ENCODE peak calls at places on chromosome 17, in four cellular contexts. U, L, W and Z are unnamed samples. For H3K4me1, the result is how much of the 10 kb centered on the place peaks cover.

GRCh38 chr17:46962374-46962790 is 16.7 kb downstream of the RPRML start:
- DNase-seq in W (peak), U (no peak), L (no peak), Z (no peak)

GRCh38 chr17:34254651-34255380 is at the start of gene CCL2:
- DNase-seq in W (peak), L (no peak), U (peak), Z (peak)

GRCh38 chr17:42553161-42553818 is 567 bp downstream of the HSD17B1 start:
- DNase-seq in W (no peak), L (no peak), U (no peak), Z (peak)

GRCh38 chr17:80694992-80695912 is 150.6 kb downstream of the RPTOR start:
- DNase-seq in U (no peak), W (no peak), L (no peak), Z (no peak)

GRCh38 chr17:29643817-29644160 is 21.1 kb upstream of the CORO6 start:
- DNase-seq in U (no peak), L (no peak), W (no peak), Z (no peak)

GRCh38 chr17:74305865-74306654 is 20.0 kb upstream of the KIF19 start:
- DNase-seq in W (no peak), U (no peak), L (peak), Z (no peak)

GRCh38 chr17:6701719-6702118 is 11.4 kb downstream of the SLC13A5 start:
- DNase-seq in W (no peak), U (no peak), L (peak), Z (no peak)

GRCh38 chr17:41678411-41678906 is 10.2 kb upstream of the EIF1 start:
- DNase-seq in L (no peak), U (no peak), W (no peak), Z (no peak)

GRCh38 chr17:50938821-50939541 is 72.8 kb upstream of the TOB1 start:
- DNase-seq in U (no peak), W (no peak), L (no peak), Z (no peak)

GRCh38 chr17:48129981-48130380 is 22.4 kb downstream of the SNX11 start:
- DNase-seq in L (no peak), W (no peak), U (no peak), Z (no peak)

GRCh38 chr17:29710891-29711418 is 88.2 kb upstream of the CORO6 start:
- DNase-seq in L (peak), U (no peak), W (no peak), Z (no peak)

GRCh38 chr17:77034677-77035424 is 105.9 kb upstream of the SEC14L1 start:
- DNase-seq in W (no peak), L (no peak), U (no peak), Z (no peak)

GRCh38 chr17:850828-851759 is 68.9 kb downstream of the MRM3 start:
- DNase-seq in W (peak), U (no peak), L (no peak), Z (peak)

GRCh38 chr17:29155235-29155965 is 24.8 kb downstream of the MYO18A start:
- DNase-seq in L (no peak), W (no peak), U (peak), Z (no peak)

GRCh38 chr17:82884923-82885322 is 45.1 kb upstream of the ZNF750 start:
- DNase-seq in U (no peak), W (no peak), L (no peak), Z (no peak)

GRCh38 chr17:29549169-29549935 is 17.5 kb downstream of the ABHD15 start:
- DNase-seq in U (no peak), L (no peak), W (no peak), Z (no peak)

GRCh38 chr17:81396722-81397313 is 1.6 kb downstream of the BAHCC1 start:
- DNase-seq in L (no peak), W (peak), U (no peak), Z (no peak)

GRCh38 chr17:48556534-48557401 is 11.9 kb upstream of the HOXB2 start:
- DNase-seq in W (no peak), U (no peak), L (no peak), Z (no peak)

GRCh38 chr17:1591474-1592090 is 29.0 kb upstream of the PITPNA start:
- DNase-seq in L (no peak), W (no peak), U (no peak), Z (no peak)

GRCh38 chr17:82859431-82860403 is 19.9 kb upstream of the ZNF750 start:
- DNase-seq in U (no peak), W (peak), L (no peak), Z (no peak)

GRCh38 chr17:48997103-48997826 is at the start of gene IGF2BP1:
- DNase-seq in W (no peak), U (no peak), L (no peak), Z (no peak)

GRCh38 chr17:53721101-53721500 is 101.6 kb upstream of the KIF2B start:
- DNase-seq in U (no peak), W (no peak), L (no peak), Z (no peak)

GRCh38 chr17:79953335-79953734 is 82.3 kb downstream of the TBC1D16 start:
- DNase-seq in L (no peak), W (no peak), U (no peak), Z (no peak)

GRCh38 chr17:38663125-38663751 is 11.5 kb downstream of the EPOP start:
- DNase-seq in W (no peak), U (peak), L (peak), Z (peak)

GRCh38 chr17:66476014-66476413 is 173.6 kb downstream of the PRKCA start:
- DNase-seq in L (no peak), U (no peak), W (no peak), Z (no peak)

GRCh38 chr17:49548506-49549310 is 27.0 kb upstream of the NXPH3 start:
- DNase-seq in L (no peak), W (no peak), U (no peak), Z (no peak)

GRCh38 chr17:77613181-77613580 is 345.3 kb upstream of the TNRC6C start:
- DNase-seq in W (peak), U (no peak), L (no peak), Z (no peak)

GRCh38 chr17:42929497-42929844 is 28.9 kb downstream of the G6PC1 start:
- DNase-seq in L (no peak), W (no peak), U (no peak), Z (no peak)

GRCh38 chr17:78969865-78970264 is 9.9 kb downstream of the LGALS3BP start:
- DNase-seq in L (no peak), U (no peak), W (no peak), Z (no peak)

GRCh38 chr17:31068291-31068690 is 26.5 kb upstream of the NF1 start:
- DNase-seq in U (no peak), L (peak), W (peak), Z (peak)

GRCh38 chr17:81885869-81886548 is 5.4 kb downstream of the ALYREF start:
- DNase-seq in W (peak), L (no peak), U (no peak), Z (no peak)

GRCh38 chr17:58565389-58566311 is 51.2 kb upstream of the MTMR4 start:
- DNase-seq in L (no peak), U (no peak), W (no peak), Z (no peak)

DNA sequence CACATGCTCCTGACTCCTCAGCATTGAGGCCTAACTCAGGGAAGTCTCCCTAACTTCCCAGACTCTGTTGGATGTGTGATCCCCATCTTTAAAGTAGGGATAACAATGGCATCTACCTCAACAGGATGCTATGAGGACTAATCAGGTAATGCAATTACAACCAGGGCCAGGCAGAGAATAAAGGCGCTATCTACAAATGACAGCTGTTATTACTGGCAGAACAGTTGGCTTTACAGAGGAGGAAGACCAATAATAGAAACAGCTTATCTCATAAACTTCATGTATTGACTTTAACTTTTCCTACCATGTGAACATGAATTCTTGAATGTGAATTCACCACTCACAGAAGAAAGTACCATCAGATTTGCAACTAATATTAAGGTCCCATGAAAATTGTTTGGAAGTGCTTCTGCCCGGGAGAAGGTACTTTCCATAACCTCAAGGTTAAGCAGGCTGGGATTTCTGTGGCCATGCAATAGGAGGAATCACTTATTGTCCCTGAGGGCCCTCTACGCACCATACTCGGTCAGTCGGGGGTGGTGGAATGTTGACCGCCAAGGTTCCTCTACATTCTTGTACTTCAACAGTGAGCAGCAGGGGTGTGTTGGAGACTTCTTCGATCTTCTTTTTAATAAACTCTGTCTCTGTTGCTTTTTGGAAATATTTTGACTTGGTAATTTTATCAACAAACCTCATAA is 22.6 kb upstream of the ERN1 start:
- DNase-seq in U (no peak), L (no peak), W (no peak), Z (no peak)
- H3K4me1 ChIP-seq in U (under half), L (under half), W (half or more), Z (half or more)

GRCh38 chr17:57532966-57533365 is 212.1 kb downstream of the CCDC182 start:
- DNase-seq in L (no peak), U (no peak), W (no peak), Z (no peak)
- H3K4me1 ChIP-seq in L (half or more), U (under half), W (under half), Z (under half)

GRCh38 chr17:39666231-39666600 is 1.1 kb downstream of the TCAP start:
- DNase-seq in W (no peak), L (no peak), U (no peak), Z (no peak)
- H3K4me1 ChIP-seq in W (half or more), L (under half), U (under half), Z (half or more)

GRCh38 chr17:21005367-21005766 is 37.4 kb downstream of the USP22 start:
- DNase-seq in L (no peak), W (no peak), U (no peak), Z (no peak)

GRCh38 chr17:21008992-21009671 is 33.7 kb downstream of the USP22 start:
- DNase-seq in U (no peak), L (no peak), W (no peak), Z (no peak)

GRCh38 chr17:21005803-21006202 is 37.0 kb downstream of the USP22 start:
- DNase-seq in W (no peak), U (no peak), L (no peak), Z (no peak)

GRCh38 chr17:21008516-21008915 is 34.3 kb downstream of the USP22 start:
- DNase-seq in U (no peak), W (no peak), L (no peak), Z (no peak)

DNA sequence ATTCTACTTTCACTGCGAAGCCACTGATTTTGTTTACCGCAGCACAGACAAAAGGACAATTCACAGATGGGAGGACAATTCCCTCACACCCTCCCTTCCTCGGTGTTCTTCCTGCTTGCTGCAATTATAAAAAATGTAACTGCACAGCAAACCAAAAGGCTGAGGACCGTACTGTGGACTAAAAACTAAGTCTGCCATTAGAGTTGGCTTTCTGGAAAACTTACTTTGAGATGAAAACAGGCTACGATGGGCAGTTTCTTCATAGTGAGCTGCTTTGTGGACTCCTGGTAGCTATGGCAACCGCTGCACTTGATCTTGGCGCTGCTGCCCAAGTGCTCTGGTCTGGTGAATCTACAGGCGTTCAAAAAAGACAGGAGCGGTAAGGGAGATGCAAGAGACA is 35.2 kb downstream of the USP22 start:
- DNase-seq in W (no peak), L (no peak), U (no peak), Z (no peak)
- H3K4me1 ChIP-seq in W (under half), L (under half), U (under half), Z (under half)

GRCh38 chr17:57356722-57357391 is 100.5 kb downstream of the MSI2 start:
- DNase-seq in U (peak), L (peak), W (no peak), Z (no peak)
- H3K4me1 ChIP-seq in U (half or more), L (half or more), W (half or more), Z (under half)

GRCh38 chr17:75684249-75684648 is 17.1 kb downstream of the SAP30BP start:
- DNase-seq in L (no peak), U (no peak), W (no peak), Z (no peak)
- H3K4me1 ChIP-seq in L (under half), U (under half), W (under half), Z (under half)

DNA sequence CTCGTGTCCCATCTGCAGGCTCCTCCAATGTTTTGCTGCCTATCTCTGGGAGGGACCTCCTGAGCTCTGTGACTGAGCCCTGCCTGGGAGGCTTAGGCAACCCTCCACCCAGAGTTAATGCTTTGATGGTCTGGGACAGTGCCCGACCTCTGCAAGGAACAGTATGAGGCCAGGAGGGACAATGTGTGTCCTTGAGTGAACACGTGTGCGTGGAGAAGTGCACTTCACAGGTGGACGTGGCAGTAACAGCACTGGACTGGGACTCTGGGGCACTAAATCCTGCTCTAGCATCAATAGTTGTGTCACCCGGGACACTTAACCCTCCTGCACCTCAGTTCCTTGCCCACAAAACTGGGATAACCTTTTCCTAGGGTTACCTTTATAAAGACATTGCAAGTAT is 4.6 kb downstream of the UBTF start:
- DNase-seq in L (no peak), W (no peak), U (no peak), Z (no peak)
- H3K4me1 ChIP-seq in L (under half), W (half or more), U (under half), Z (under half)

GRCh38 chr17:72519598-72519936 is 398.7 kb downstream of the SOX9 start:
- DNase-seq in L (no peak), U (no peak), W (no peak), Z (no peak)
- H3K4me1 ChIP-seq in L (half or more), U (under half), W (under half), Z (under half)